ENCODE peak calls at places on chromosomes 5 and 9, in four cellular contexts. M is aorta, W is fibroblast of lung, O is RWPE1. B is an unnamed sample.

GRCh38 chr5:135887447-135887864 is 8.2 kb downstream of the IL9 start:
- DNase-seq in M (no peak), W (peak; percentile 52), O (peak; percentile 80), B (peak; percentile 79)

GRCh38 chr5:117587111-117587510 is 1012.5 kb upstream of the SEMA6A start:
- DNase-seq in M (no peak), W (no peak), O (no peak), B (no peak)

GRCh38 chr9:114694146-114694545 is 12.2 kb upstream of the TEX48 start:
- DNase-seq in M (no peak), W (peak; percentile 92), O (no peak), B (no peak)

GRCh38 chr5:16179936-16180788 is 571 bp upstream of the MARCHF11 start:
- DNase-seq in M (no peak), W (no peak), O (no peak), B (no peak)

GRCh38 chr5:79924936-79925893 is 65.8 kb downstream of the MTX3 start:
- DNase-seq in M (no peak), W (no peak), O (no peak), B (no peak)

GRCh38 chr9:97934321-97935115 is 3.5 kb downstream of the HEMGN start:
- DNase-seq in M (no peak), W (no peak), O (no peak), B (no peak)

GRCh38 chr9:13786131-13786530 is 506.6 kb upstream of the MPDZ start:
- DNase-seq in M (peak; percentile 69), W (peak; percentile 86), O (no peak), B (no peak)

GRCh38 chr9:16571127-16571848 is 299.2 kb downstream of the BNC2 start:
- DNase-seq in M (no peak), W (no peak), O (no peak), B (no peak)

GRCh38 chr9:91474656-91475055 is 51.0 kb upstream of the NFIL3 start:
- DNase-seq in M (no peak), W (peak; percentile 46), O (peak; percentile 31), B (no peak)

GRCh38 chr5:73623060-73623459 is 2.9 kb upstream of the ARHGEF28 start:
- DNase-seq in M (no peak), W (no peak), O (no peak), B (no peak)

GRCh38 chr9:91555132-91555531 is 131.5 kb upstream of the NFIL3 start:
- DNase-seq in M (no peak), W (peak; percentile 72), O (no peak), B (no peak)

GRCh38 chr9:35920004-35920658 is 10.8 kb downstream of the SPAAR start:
- DNase-seq in M (no peak), W (peak; percentile 41), O (no peak), B (no peak)

GRCh38 chr9:107827884-107828283 is 338.3 kb upstream of the KLF4 start:
- DNase-seq in M (no peak), W (no peak), O (no peak), B (no peak)

GRCh38 chr5:94361161-94361560 is 257.2 kb downstream of the KIAA0825 start:
- DNase-seq in M (no peak), W (no peak), O (no peak), B (no peak)

GRCh38 chr9:8627944-8628679 is 828.5 kb upstream of the DMAC1 start:
- DNase-seq in M (no peak), W (no peak), O (peak; percentile 2), B (no peak)

GRCh38 chr5:75616286-75616810 is 5.1 kb downstream of the ANKDD1B start:
- DNase-seq in M (no peak), W (no peak), O (no peak), B (no peak)

GRCh38 chr5:103031607-103032006 is 88.3 kb downstream of the GIN1 start:
- DNase-seq in M (no peak), W (no peak), O (peak; percentile 20), B (no peak)

GRCh38 chr5:103232393-103232999 is 26.1 kb upstream of the MACIR start:
- DNase-seq in M (no peak), W (peak; percentile 44), O (peak; percentile 33), B (no peak)

GRCh38 chr9:127519301-127520166 is 68.2 kb downstream of the LRSAM1 start:
- DNase-seq in M (peak; percentile 86), W (peak; percentile 99), O (peak; percentile 98), B (no peak)

GRCh38 chr5:93800988-93801811 is 59.8 kb upstream of the POU5F2 start:
- DNase-seq in M (no peak), W (peak; percentile 76), O (peak; percentile 37), B (no peak)

GRCh38 chr5:168992687-168993086 is 308.3 kb downstream of the SLIT3 start:
- DNase-seq in M (no peak), W (no peak), O (no peak), B (no peak)

GRCh38 chr5:141557681-141558136 is 61.1 kb downstream of the DIAPH1 start:
- DNase-seq in M (peak; percentile 87), W (peak; percentile 100), O (peak; percentile 91), B (peak; percentile 84)

GRCh38 chr5:78648359-78649219 is at the start of gene LHFPL2:
- DNase-seq in M (peak; percentile 86), W (peak; percentile 74), O (peak; percentile 71), B (peak; percentile 89)

GRCh38 chr9:87556039-87556438 is 58.4 kb downstream of the DAPK1 start:
- DNase-seq in M (no peak), W (no peak), O (no peak), B (no peak)

GRCh38 chr5:157063776-157064430 is 5.0 kb upstream of the HAVCR1 start:
- DNase-seq in M (no peak), W (no peak), O (no peak), B (no peak)

GRCh38 chr9:129259373-129259772 is 81.3 kb upstream of the IER5L start:
- DNase-seq in M (peak; percentile 9), W (no peak), O (no peak), B (no peak)

GRCh38 chr5:147554285-147554817 is 44.5 kb upstream of the DPYSL3 start:
- DNase-seq in M (no peak), W (peak; percentile 92), O (peak; percentile 26), B (no peak)

GRCh38 chr5:73709536-73710129 is 83.6 kb downstream of the ARHGEF28 start:
- DNase-seq in M (no peak), W (peak; percentile 51), O (no peak), B (no peak)

GRCh38 chr5:218457-219289 is 553 bp downstream of the SDHA start:
- DNase-seq in M (no peak), W (peak; percentile 36), O (peak; percentile 23), B (no peak)

GRCh38 chr9:4099961-4100360 is 199.9 kb downstream of the GLIS3 start:
- DNase-seq in M (no peak), W (no peak), O (no peak), B (no peak)

GRCh38 chr9:31615964-31616363 is 768.5 kb upstream of the ACO1 start:
- DNase-seq in M (no peak), W (no peak), O (no peak), B (no peak)

GRCh38 chr9:26054600-26055516 is 376.6 kb upstream of the TUSC1 start:
- DNase-seq in M (no peak), W (peak; percentile 41), O (no peak), B (no peak)

GRCh38 chr5:43115968-43116367 is 4.7 kb upstream of the ZNF131 start:
- DNase-seq in M (no peak), W (no peak), O (no peak), B (no peak)

B was measured in type B pancreatic cell.